ENCODE peak calls at places on chromosomes 11 and 22, in six cellular contexts. L is testis, O is fibroblast of lung, A is IMR-90, E is body of pancreas, Q is BE2C. J is an unnamed sample.

GRCh38 chr11:10351768-10352641 is 47.1 kb downstream of the ADM start:
- DNase-seq in Q (peak; percentile 20), L (no peak), A (peak; percentile 95), E (peak; percentile 81), O (peak; percentile 97), J (peak; percentile 81)

GRCh38 chr22:21921729-21922128 is 30.9 kb downstream of the PPM1F start:
- DNase-seq in L (no peak), A (peak; percentile 20), O (no peak), E (peak; percentile 84), Q (no peak), J (no peak)

GRCh38 chr11:35126000-35126878 is 12.7 kb upstream of the CD44 start:
- DNase-seq in A (no peak), O (no peak), L (no peak), Q (no peak), E (no peak), J (no peak)

GRCh38 chr11:61477126-61477525 is 31.4 kb upstream of the LRRC10B start:
- DNase-seq in A (no peak), Q (no peak), L (peak; percentile 44), E (no peak), O (no peak), J (no peak)

GRCh38 chr11:47616726-47617416 is 22.7 kb upstream of the C1QTNF4 start:
- DNase-seq in Q (peak; percentile 52), L (peak; percentile 83), O (peak; percentile 90), E (peak; percentile 27), A (peak; percentile 85), J (peak; percentile 57)

GRCh38 chr11:7353100-7353499 is 101.4 kb downstream of the SYT9 start:
- DNase-seq in E (no peak), O (no peak), L (peak; percentile 34), A (no peak), Q (peak; percentile 22), J (peak; percentile 39)

GRCh38 chr22:31451709-31452571 is 37.7 kb downstream of the EIF4ENIF1 start:
- DNase-seq in Q (no peak), A (peak; percentile 59), E (no peak), O (peak; percentile 56), L (no peak), J (no peak)

GRCh38 chr11:111561306-111561705 is 20.8 kb downstream of the LAYN start:
- DNase-seq in E (no peak), L (no peak), Q (no peak), A (no peak), O (no peak), J (no peak)

GRCh38 chr11:134380229-134380628 is 31.8 kb downstream of the B3GAT1 start:
- DNase-seq in O (no peak), E (no peak), L (no peak), A (no peak), Q (no peak), J (no peak)

GRCh38 chr22:42719133-42719532 is 1.5 kb downstream of the A4GALT start:
- DNase-seq in O (no peak), E (no peak), L (peak; percentile 57), Q (no peak), A (no peak), J (peak; percentile 22)

GRCh38 chr22:38413085-38414008 is 41.7 kb downstream of the KCNJ4 start:
- DNase-seq in L (peak; percentile 40), A (no peak), E (peak; percentile 60), Q (no peak), O (no peak), J (no peak)

GRCh38 chr11:2647167-2647566 is 52.6 kb downstream of the KCNQ1OT1 start:
- DNase-seq in E (no peak), L (no peak), Q (no peak), O (no peak), A (no peak), J (no peak)

GRCh38 chr11:69250503-69251393 is 43.2 kb upstream of the MYEOV start:
- DNase-seq in L (no peak), O (no peak), Q (no peak), A (no peak), E (no peak), J (peak; percentile 28)

GRCh38 chr11:31720225-31720624 is 90.9 kb downstream of the PAX6 start:
- DNase-seq in L (no peak), E (no peak), A (no peak), Q (no peak), O (no peak), J (no peak)

GRCh38 chr11:63907808-63908530 is 9.0 kb downstream of the RCOR2 start:
- DNase-seq in O (no peak), E (no peak), L (peak; percentile 85), A (no peak), Q (peak; percentile 25), J (no peak)

GRCh38 chr22:26461188-26461810 is 22.3 kb downstream of the HPS4 start:
- DNase-seq in A (peak; percentile 28), O (peak; percentile 37), E (peak; percentile 52), L (peak; percentile 74), Q (peak; percentile 87), J (peak; percentile 75)

GRCh38 chr11:45560153-45560934 is 105.1 kb downstream of the CHST1 start:
- DNase-seq in E (no peak), L (peak; percentile 17), Q (peak; percentile 43), A (no peak), O (no peak), J (no peak)

GRCh38 chr11:13140028-13140870 is 131.1 kb downstream of the RASSF10 start:
- DNase-seq in L (no peak), E (peak; percentile 89), Q (no peak), A (peak; percentile 26), O (no peak), J (peak; percentile 89)

GRCh38 chr11:34214961-34215805 is 109.8 kb downstream of the NAT10 start:
- DNase-seq in Q (no peak), O (peak; percentile 43), A (peak; percentile 78), L (no peak), E (no peak), J (no peak)

GRCh38 chr11:95337175-95337957 is 106.4 kb upstream of the SESN3 start:
- DNase-seq in L (peak; percentile 43), O (peak; percentile 68), E (peak; percentile 16), A (peak; percentile 33), Q (peak; percentile 43), J (no peak)

GRCh38 chr22:50481440-50482106 is at the start of gene ADM2:
- DNase-seq in A (no peak), E (peak; percentile 73), O (peak; percentile 31), Q (peak; percentile 53), L (no peak), J (no peak)

GRCh38 chr11:15910761-15911160 is 445.6 kb downstream of the SOX6 start:
- DNase-seq in E (no peak), O (no peak), L (no peak), A (no peak), Q (no peak), J (peak; percentile 21)
- H3K27me3 ChIP-seq in E (no peaks in the 10 kb centered on the region), O (no peaks in the 10 kb centered on the region), L (no peaks in the 10 kb centered on the region), A (no peaks in the 10 kb centered on the region), Q (no peaks in the 10 kb centered on the region), J (no peaks in the 10 kb centered on the region)

DNA sequence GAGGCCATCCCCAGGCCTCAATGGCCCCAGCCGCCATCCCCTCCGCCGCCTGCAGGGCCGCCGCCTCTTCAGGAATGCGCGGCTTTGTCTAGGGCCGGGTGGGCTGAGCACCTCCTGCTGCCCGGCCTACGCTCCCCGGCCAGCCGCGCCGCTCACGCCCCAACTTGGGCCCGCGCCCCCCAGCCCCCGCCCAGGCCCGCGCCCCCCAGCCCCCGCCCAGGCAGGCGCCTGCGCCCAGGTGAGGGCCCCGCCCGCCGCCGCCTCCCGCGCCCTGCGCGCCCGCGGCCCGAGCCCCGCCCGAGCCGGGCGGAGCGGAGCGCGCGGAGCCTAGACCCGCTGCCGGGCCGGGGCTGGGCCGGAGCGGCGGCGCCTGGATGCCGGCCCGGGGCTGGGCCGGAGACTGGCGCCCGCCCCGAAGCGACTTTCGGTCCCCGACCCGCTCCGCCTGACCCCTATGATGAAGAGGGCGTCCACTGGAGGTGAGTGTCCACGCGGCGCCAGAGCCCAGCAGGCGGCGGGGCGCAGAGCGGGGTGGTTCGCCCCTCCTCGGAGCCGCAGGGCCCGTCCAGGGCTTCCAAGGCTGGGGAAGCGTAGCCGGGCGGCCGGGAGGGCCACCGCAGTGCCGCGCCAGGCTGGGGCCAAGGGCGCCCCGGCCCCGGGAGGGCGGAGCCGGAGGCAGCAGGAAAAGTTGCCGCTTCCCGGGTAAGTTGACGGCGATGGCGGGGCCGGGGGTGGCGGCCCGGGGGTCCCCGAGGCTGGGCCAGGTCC is 34.3 kb upstream of the PRODH start:
- DNase-seq in A (no peak), Q (peak; percentile 74), E (peak; percentile 45), O (no peak), L (no peak), J (peak; percentile 71)
- H3K4me3 ChIP-seq in A (peak overlapping the region; percentile 3), Q (peak overlapping the region; percentile 64), E (peak overlapping the region; percentile 36), O (no peak overlapping the region), L (peak overlapping the region; percentile 61), J (peak overlapping the region; percentile 84)

DNA sequence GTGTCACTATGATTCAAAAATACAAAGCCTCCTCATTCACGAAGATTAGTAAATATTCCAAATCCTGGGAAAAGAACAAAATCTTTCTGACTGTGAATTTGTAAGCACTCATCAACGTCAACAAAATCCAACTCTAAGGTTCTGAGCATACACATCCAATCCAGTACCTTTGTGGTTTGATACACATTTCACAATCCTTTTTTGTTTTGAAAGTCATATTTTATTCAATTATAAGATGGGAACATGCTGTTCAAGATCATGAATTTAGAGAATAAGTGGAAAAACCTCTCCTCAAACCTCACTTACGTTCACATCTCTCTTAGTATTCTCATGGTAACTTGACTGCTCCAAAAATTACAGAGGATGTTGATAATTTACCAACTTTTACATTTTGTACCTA is 9.6 kb upstream of the MMP3 start:
- DNase-seq in Q (no peak), E (no peak), A (no peak), O (no peak), L (no peak), J (no peak)
- H3K4me1 ChIP-seq in Q (no peaks in the 10 kb centered on the region), E (no peaks in the 10 kb centered on the region), A (no peaks in the 10 kb centered on the region), O (peaks cover 8% of the 10 kb centered on the region), L (no peaks in the 10 kb centered on the region), J (no peaks in the 10 kb centered on the region)

GRCh38 chr11:75069473-75069872 is 27.2 kb downstream of the OR2AT4 start:
- DNase-seq in E (no peak), A (no peak), Q (no peak), L (no peak), O (no peak), J (no peak)
- H3K27me3 ChIP-seq in E (no peaks in the 10 kb centered on the region), A (peaks cover 36% of the 10 kb centered on the region), Q (no peaks in the 10 kb centered on the region), L (no peaks in the 10 kb centered on the region), O (peaks cover 22% of the 10 kb centered on the region), J (peaks cover 1% of the 10 kb centered on the region)

GRCh38 chr11:16321148-16321547 is 35.2 kb downstream of the SOX6 start:
- DNase-seq in O (no peak), E (no peak), A (peak; percentile 30), Q (no peak), L (no peak), J (no peak)

GRCh38 chr11:16322190-16322589 is 34.2 kb downstream of the SOX6 start:
- DNase-seq in L (no peak), O (no peak), Q (no peak), A (no peak), E (no peak), J (no peak)

GRCh38 chr11:16326679-16327297 is 29.6 kb downstream of the SOX6 start:
- DNase-seq in L (no peak), A (peak; percentile 78), O (no peak), Q (no peak), E (no peak), J (no peak)
- H3K4me3 ChIP-seq in L (no peak overlapping the region), A (no peak overlapping the region), O (no peak overlapping the region), Q (no peak overlapping the region), E (no peak overlapping the region), J (no peak overlapping the region)